ENCODE peak calls at places on chromosomes 11 and 22, in six cellular contexts. K is thoracic aorta; G is H9; Q is vagina; D is CD8-positive, alpha-beta T cell; F is mesendoderm. J is an unnamed sample. For H3K4me1, the result is how much of the 10 kb centered on the place peaks cover.

GRCh38 chr11:2699185-2699530 is 636 bp downstream of the KCNQ1OT1 start:
- DNase-seq in G (peak), Q (no peak), D (no peak), F (peak), K (no peak), J (no peak)

GRCh38 chr11:57432714-57433163 is 5.8 kb upstream of the SLC43A3 start:
- DNase-seq in D (no peak), Q (no peak), F (no peak), G (no peak), K (no peak), J (no peak)

GRCh38 chr11:108501396-108501795 is 3.2 kb upstream of the POGLUT3 start:
- DNase-seq in K (no peak), F (no peak), D (no peak), G (no peak), Q (no peak), J (no peak)

GRCh38 chr11:105911454-105911853 is 110.6 kb downstream of the MSANTD4 start:
- DNase-seq in Q (no peak), K (no peak), F (no peak), G (no peak), D (no peak), J (no peak)

GRCh38 chr11:23755769-23756168 is 741.1 kb upstream of the LUZP2 start:
- DNase-seq in Q (no peak), D (no peak), F (no peak), K (no peak), G (no peak), J (no peak)

GRCh38 chr11:28461338-28461737 is 353.1 kb downstream of the METTL15 start:
- DNase-seq in G (no peak), D (no peak), Q (no peak), K (no peak), F (no peak), J (no peak)

GRCh38 chr22:32473388-32473952 is 1.1 kb upstream of the FBXO7 start:
- DNase-seq in G (no peak), F (peak), Q (no peak), K (no peak), D (peak), J (no peak)

GRCh38 chr22:27405672-27406388 is 395.7 kb downstream of the MN1 start:
- DNase-seq in F (peak), Q (no peak), D (no peak), K (no peak), G (peak), J (peak)

GRCh38 chr11:12074529-12075195 is 35.7 kb upstream of the MICAL2 start:
- DNase-seq in D (no peak), G (no peak), F (no peak), K (no peak), Q (no peak), J (no peak)

GRCh38 chr11:556857-557256 is 3.7 kb downstream of the LMNTD2 start:
- DNase-seq in K (no peak), G (no peak), F (no peak), D (no peak), Q (no peak), J (no peak)

GRCh38 chr22:37283393-37283937 is 1.2 kb downstream of the CYTH4 start:
- DNase-seq in Q (no peak), F (peak), G (no peak), D (peak), K (no peak), J (no peak)

GRCh38 chr11:119422505-119423416 is at the start of gene THY1:
- DNase-seq in G (peak), K (no peak), Q (no peak), D (peak), F (peak), J (no peak)

GRCh38 chr22:23217171-23218052 is 37.1 kb downstream of the BCR start:
- DNase-seq in D (no peak), F (no peak), G (no peak), Q (no peak), K (no peak), J (no peak)

GRCh38 chr22:23216331-23217170 is 36.2 kb downstream of the BCR start:
- DNase-seq in Q (no peak), K (no peak), F (no peak), G (no peak), D (peak), J (no peak)

GRCh38 chr22:23214398-23214797 is 34.1 kb downstream of the BCR start:
- DNase-seq in K (no peak), F (no peak), Q (no peak), D (no peak), G (no peak), J (no peak)

GRCh38 chr22:23213581-23214341 is 33.5 kb downstream of the BCR start:
- DNase-seq in Q (no peak), D (no peak), G (no peak), K (no peak), F (no peak), J (no peak)

GRCh38 chr22:23215294-23216204 is 35.2 kb downstream of the BCR start:
- DNase-seq in G (no peak), D (no peak), K (no peak), F (peak), Q (no peak), J (no peak)
- H3K4me1 ChIP-seq in G (under half), D (half or more), K (half or more), F (under half), Q (half or more), J (half or more)

GRCh38 chr22:28812491-28812890 is 12.1 kb upstream of the XBP1 start:
- DNase-seq in G (no peak), K (no peak), D (no peak), Q (no peak), F (no peak), J (no peak)

GRCh38 chr22:28815101-28815500 is 14.7 kb upstream of the XBP1 start:
- DNase-seq in F (no peak), G (no peak), K (no peak), D (no peak), Q (no peak), J (no peak)

GRCh38 chr22:28815729-28816128 is 15.4 kb upstream of the XBP1 start:
- DNase-seq in F (no peak), Q (no peak), G (no peak), D (no peak), K (no peak), J (no peak)

GRCh38 chr22:28810839-28811491 is 10.6 kb upstream of the XBP1 start:
- DNase-seq in F (no peak), Q (no peak), K (no peak), D (no peak), G (no peak), J (no peak)

GRCh38 chr22:28813772-28814518 is 13.6 kb upstream of the XBP1 start:
- DNase-seq in F (no peak), D (no peak), Q (no peak), K (no peak), G (no peak), J (peak)
- H3K4me1 ChIP-seq in F (under half), D (half or more), Q (under half), K (under half), G (under half), J (under half)

GRCh38 chr11:75561426-75562047 is 516 bp upstream of the SERPINH1 start:
- DNase-seq in D (no peak), Q (no peak), F (peak), G (peak), K (no peak), J (no peak)

GRCh38 chr11:75563501-75563977 is 1.5 kb downstream of the SERPINH1 start:
- DNase-seq in F (no peak), K (no peak), Q (no peak), G (no peak), D (no peak), J (no peak)

GRCh38 chr11:75560644-75561043 is 1.4 kb upstream of the SERPINH1 start:
- DNase-seq in F (no peak), D (no peak), K (no peak), G (no peak), Q (no peak), J (no peak)

GRCh38 chr11:75562836-75563484 is 907 bp downstream of the SERPINH1 start:
- DNase-seq in G (peak), K (no peak), D (no peak), F (peak), Q (no peak), J (no peak)

DNA sequence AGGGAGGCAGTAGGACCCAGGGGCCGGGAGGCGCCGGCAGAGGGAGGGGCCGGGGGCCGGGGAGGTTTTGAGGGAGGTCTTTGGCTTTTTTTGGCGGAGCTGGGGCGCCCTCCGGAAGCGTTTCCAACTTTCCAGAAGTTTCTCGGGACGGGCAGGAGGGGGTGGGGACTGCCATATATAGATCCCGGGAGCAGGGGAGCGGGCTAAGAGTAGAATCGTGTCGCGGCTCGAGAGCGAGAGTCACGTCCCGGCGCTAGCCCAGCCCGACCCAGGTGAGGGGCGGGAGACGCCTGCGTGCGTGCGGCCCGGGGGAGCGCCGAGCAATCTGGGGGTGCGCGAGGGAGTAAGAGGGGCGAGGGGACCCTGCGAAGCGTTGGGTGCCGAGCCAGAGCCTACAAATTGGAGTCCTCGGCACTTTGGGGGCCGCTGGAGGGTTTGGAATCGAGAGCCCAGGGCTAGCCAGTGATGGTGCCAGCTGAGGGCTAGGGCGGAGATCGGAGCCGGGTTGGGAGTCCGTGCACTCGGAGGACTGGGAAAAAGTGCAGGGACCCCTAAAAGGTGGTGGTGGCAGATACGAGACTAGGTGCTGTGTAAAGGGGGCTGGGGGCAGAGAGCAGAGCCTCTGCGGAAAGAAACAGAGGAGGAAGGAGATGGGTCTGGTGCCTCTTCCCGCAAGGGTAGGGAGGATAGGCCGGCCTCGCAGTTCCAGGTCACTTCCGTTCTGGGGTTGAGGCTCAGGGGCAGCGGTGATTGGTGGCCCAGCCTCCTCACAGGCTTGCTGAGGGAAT is at the start of gene SERPINH1:
- DNase-seq in F (peak), Q (no peak), K (peak), D (peak), G (peak), J (peak)
- H3K4me1 ChIP-seq in F (under half), Q (half or more), K (under half), D (under half), G (under half), J (half or more)

GRCh38 chr11:128689946-128690745 is 3.7 kb upstream of the FLI1 start:
- DNase-seq in K (no peak), F (peak), G (peak), Q (no peak), D (no peak), J (no peak)

GRCh38 chr11:128691802-128692749 is 1.8 kb upstream of the FLI1 start:
- DNase-seq in G (peak), F (peak), K (no peak), D (no peak), Q (no peak), J (no peak)

GRCh38 chr11:128688896-128689546 is 4.9 kb upstream of the FLI1 start:
- DNase-seq in F (no peak), G (no peak), D (no peak), Q (no peak), K (no peak), J (no peak)

GRCh38 chr11:128689586-128689945 is 4.3 kb upstream of the FLI1 start:
- DNase-seq in D (no peak), F (no peak), G (no peak), Q (no peak), K (no peak), J (no peak)

DNA sequence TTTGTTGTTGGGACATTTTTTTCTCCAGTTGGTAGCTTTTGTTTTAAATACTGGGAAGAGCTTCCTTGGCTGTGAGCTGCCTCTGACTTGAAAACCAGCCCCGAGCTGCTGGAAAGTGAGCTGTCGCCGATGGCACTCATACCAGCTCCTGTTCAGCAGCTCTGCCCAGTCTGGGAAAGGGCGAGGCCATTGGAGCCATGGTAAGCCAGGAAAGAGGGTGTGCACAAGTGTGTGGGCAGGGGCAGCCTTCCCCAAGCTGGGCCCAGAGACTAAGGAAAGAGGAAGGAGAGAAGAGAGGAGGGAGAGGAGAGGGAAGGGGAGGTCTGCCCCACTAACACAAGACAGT is 3.2 kb upstream of the FLI1 start:
- DNase-seq in Q (no peak), D (no peak), G (peak), F (peak), K (no peak), J (no peak)
- H3K4me1 ChIP-seq in Q (under half), D (under half), G (under half), F (under half), K (under half), J (under half)

DNA sequence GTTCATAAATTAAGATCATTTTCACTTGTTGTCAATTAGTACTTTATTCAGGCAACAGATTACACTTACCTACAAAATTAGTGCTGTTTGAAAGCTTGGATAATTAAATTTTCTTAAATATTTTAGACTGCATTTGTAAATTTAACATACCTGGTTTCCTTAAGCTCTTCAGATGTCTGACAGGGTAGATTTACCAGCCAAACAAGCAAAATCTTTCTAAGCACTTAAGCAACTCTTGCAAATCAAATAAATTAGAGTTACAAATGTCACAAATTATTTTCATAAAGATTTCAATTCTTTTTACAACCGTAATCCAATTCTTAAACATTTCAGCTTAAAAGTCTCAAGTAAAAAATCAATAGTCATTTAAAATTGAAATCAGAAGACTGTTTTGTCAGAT is 129.8 kb downstream of the DBX1 start:
- DNase-seq in Q (no peak), D (no peak), K (no peak), G (no peak), F (no peak), J (no peak)
- H3K4me1 ChIP-seq in Q (under half), D (under half), K (under half), G (under half), F (under half), J (under half)

GRCh38 chr11:79313513-79313912 is 127.3 kb downstream of the TENM4 start:
- DNase-seq in K (no peak), F (no peak), D (no peak), G (no peak), Q (no peak), J (no peak)

GRCh38 chr11:79312591-79313267 is 128.1 kb downstream of the TENM4 start:
- DNase-seq in K (no peak), F (no peak), G (no peak), Q (no peak), D (no peak), J (no peak)

GRCh38 chr11:79308429-79308828 is 132.4 kb downstream of the TENM4 start:
- DNase-seq in K (no peak), D (no peak), Q (no peak), F (no peak), G (no peak), J (no peak)

GRCh38 chr11:79311461-79311860 is 129.4 kb downstream of the TENM4 start:
- DNase-seq in F (no peak), K (no peak), Q (no peak), D (no peak), G (no peak), J (no peak)

GRCh38 chr11:79309402-79309801 is 131.4 kb downstream of the TENM4 start:
- DNase-seq in Q (no peak), G (no peak), K (no peak), D (no peak), F (peak), J (no peak)
- H3K4me1 ChIP-seq in Q (under half), G (under half), K (under half), D (under half), F (under half), J (under half)